ENCODE peak calls at places on chromosomes 6 and 20, in four cellular contexts. A, O, L and I are unnamed samples.

GRCh38 chr6:12249516-12250394 is 40.4 kb upstream of the EDN1 start:
- DNase-seq in O (no peak), A (no peak), L (no peak), I (no peak)

GRCh38 chr6:111157412-111157811 is 70.1 kb downstream of the SLC16A10 start:
- DNase-seq in A (no peak), O (no peak), L (no peak), I (no peak)

GRCh38 chr6:3568396-3569082 is 111.7 kb upstream of the SLC22A23 start:
- DNase-seq in L (no peak), O (peak; percentile 40), A (no peak), I (peak; percentile 5)

GRCh38 chr6:143449731-143450452 is 603 bp downstream of the ADAT2 start:
- DNase-seq in A (peak; percentile 26), L (no peak), O (peak; percentile 54), I (no peak)

GRCh38 chr6:160198577-160199211 is 59.9 kb downstream of the SLC22A2 start:
- DNase-seq in A (no peak), O (peak; percentile 14), L (no peak), I (peak; percentile 30)

GRCh38 chr20:19593762-19594161 is 164.3 kb upstream of the RIN2 start:
- DNase-seq in L (no peak), A (no peak), O (no peak), I (no peak)

GRCh38 chr6:31838968-31839367 is 11.4 kb downstream of the HSPA1B start:
- DNase-seq in O (no peak), A (no peak), L (no peak), I (no peak)

GRCh38 chr20:17664025-17664638 is 17.9 kb downstream of the RRBP1 start:
- DNase-seq in A (no peak), L (no peak), O (no peak), I (no peak)

GRCh38 chr6:158977373-158977772 is 22.6 kb downstream of the RSPH3 start:
- DNase-seq in O (no peak), L (no peak), A (no peak), I (no peak)

GRCh38 chr6:170057034-170057734 is 233.7 kb downstream of the DLL1 start:
- DNase-seq in L (no peak), A (no peak), O (no peak), I (no peak)

GRCh38 chr6:110590821-110591351 is 114.5 kb upstream of the SLC22A16 start:
- DNase-seq in L (no peak), A (no peak), O (no peak), I (no peak)

GRCh38 chr6:122322824-122323223 is 76.6 kb upstream of the HSF2 start:
- DNase-seq in A (no peak), L (no peak), O (no peak), I (no peak)

GRCh38 chr6:146850981-146851380 is 252.2 kb downstream of the ADGB start:
- DNase-seq in O (no peak), L (no peak), A (no peak), I (no peak)

GRCh38 chr6:146851837-146852236 is 253.1 kb downstream of the ADGB start:
- DNase-seq in O (no peak), A (no peak), L (no peak), I (no peak)

GRCh38 chr6:146847426-146847825 is 248.7 kb downstream of the ADGB start:
- DNase-seq in O (no peak), A (no peak), L (no peak), I (no peak)

GRCh38 chr6:146855889-146856288 is 257.1 kb downstream of the ADGB start:
- DNase-seq in A (no peak), L (no peak), O (no peak), I (no peak)

GRCh38 chr6:146850238-146850896 is 251.6 kb downstream of the ADGB start:
- DNase-seq in O (no peak), L (no peak), A (no peak), I (no peak)
- TF ChIP-seq PHF8 in O (no peak), L (no peak), A (no peak), I (no peak)

GRCh38 chr6:99590728-99591672 is 15.6 kb upstream of the PRDM13 start:
- DNase-seq in L (no peak), A (no peak), O (no peak), I (no peak)
- TF ChIP-seq PHF8 in L (no peak), A (no peak), O (no peak), I (no peak)

DNA sequence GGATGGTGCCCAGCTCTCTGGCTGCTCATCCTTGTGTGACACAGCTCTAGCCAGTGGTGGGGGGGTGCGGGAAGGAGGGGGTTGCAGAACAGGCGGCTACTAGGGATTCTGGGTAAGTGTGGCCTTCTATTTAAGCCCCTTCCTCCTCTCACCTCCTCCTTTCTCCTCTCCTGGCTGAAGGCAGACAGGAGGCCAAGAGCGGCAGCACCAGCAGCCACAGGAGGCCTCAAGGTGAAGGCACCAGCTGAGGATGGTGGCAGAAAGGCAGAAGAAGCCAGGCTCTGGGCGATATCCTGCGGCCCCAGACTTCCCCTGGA is 430.2 kb downstream of the PREX1 start:
- DNase-seq in O (no peak), L (no peak), A (no peak), I (no peak)
- TF ChIP-seq PHF8 in O (no peak), L (no peak), A (no peak), I (no peak)

DNA sequence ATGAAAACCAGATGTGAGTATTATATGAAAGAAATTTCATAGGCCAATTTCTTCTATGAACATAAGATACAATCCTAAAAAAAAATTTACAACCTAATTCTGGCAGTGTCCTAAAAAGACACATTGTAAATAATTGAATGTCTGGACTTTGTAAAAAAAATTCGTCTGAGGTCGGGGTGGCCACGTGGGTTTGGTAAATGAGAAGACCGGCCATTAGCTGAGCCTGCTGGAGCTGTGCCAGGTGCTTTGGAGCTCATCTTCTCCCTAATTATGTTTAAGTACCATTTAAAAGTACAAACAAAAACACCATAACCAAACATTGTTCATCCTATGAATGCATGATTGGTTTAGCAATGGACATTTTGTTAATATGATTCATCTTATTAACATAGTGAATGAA is 26.7 kb downstream of the DACT2 start:
- DNase-seq in A (no peak), L (no peak), O (no peak), I (no peak)
- TF ChIP-seq PHF8 in A (no peak), L (no peak), O (no peak), I (no peak)

GRCh38 chr20:57514273-57514751 is 10.6 kb downstream of the CTCFL start:
- DNase-seq in O (peak; percentile 73), A (peak; percentile 41), L (no peak), I (peak; percentile 68)
- TF ChIP-seq PHF8 in O (peak; percentile 32), A (no peak), L (no peak), I (no peak)

GRCh38 chr20:61385731-61386130 is 133.7 kb downstream of the CDH4 start:
- DNase-seq in L (no peak), A (no peak), O (no peak), I (no peak)

GRCh38 chr20:61387961-61388360 is 135.9 kb downstream of the CDH4 start:
- DNase-seq in A (no peak), O (no peak), L (no peak), I (no peak)

GRCh38 chr20:61385316-61385715 is 133.3 kb downstream of the CDH4 start:
- DNase-seq in A (no peak), O (no peak), L (no peak), I (no peak)

GRCh38 chr20:61389077-61389476 is 137.0 kb downstream of the CDH4 start:
- DNase-seq in O (no peak), L (no peak), A (no peak), I (no peak)

DNA sequence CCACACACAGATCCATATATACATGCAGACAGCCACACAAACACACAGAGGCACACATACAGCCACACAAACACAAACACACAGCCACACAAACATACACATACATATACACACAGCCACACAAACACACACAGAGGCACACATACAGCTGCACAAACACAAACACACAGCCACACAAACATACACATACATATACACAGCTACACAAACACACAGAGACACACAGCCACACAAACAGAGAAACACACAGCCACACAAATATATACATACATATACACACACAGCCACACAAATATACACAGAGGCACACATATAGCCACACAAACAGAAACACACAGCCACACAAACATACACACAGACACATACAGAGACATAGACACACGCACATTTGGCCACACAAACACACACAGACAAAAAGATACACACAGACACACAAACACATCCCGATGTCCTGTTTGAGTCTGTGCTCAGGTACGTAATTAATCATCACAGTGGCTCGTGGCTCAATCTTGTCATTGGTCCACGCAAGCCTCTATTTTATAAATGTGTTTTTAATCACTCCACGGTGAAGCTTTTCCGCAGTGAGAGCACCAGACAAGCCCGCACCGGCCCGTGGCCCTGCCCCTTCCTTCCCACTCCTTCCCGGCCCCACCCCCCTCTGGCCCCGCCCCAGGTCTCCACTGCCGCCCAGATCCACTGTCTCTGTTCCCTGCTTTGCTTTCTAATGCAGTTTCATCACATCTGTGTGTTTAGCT is 135.3 kb downstream of the CDH4 start:
- DNase-seq in A (peak; percentile 62), L (no peak), O (no peak), I (peak; percentile 22)
- TF ChIP-seq PHF8 in A (no peak), L (no peak), O (no peak), I (no peak)

GRCh38 chr20:4325548-4326187 is 310.3 kb upstream of the RNF24 start:
- DNase-seq in A (no peak), L (no peak), O (no peak), I (no peak)
- TF ChIP-seq PHF8 in A (no peak), L (no peak), O (no peak), I (no peak)

GRCh38 chr20:55253765-55254164 is 751.6 kb downstream of the CBLN4 start:
- DNase-seq in L (no peak), O (no peak), A (no peak), I (no peak)
- TF ChIP-seq PHF8 in L (no peak), O (no peak), A (no peak), I (no peak)

GRCh38 chr6:37480118-37480736 is 19.5 kb downstream of the CCDC167 start:
- DNase-seq in O (no peak), L (no peak), A (no peak), I (no peak)
- TF ChIP-seq PHF8 in O (no peak), L (no peak), A (no peak), I (no peak)

DNA sequence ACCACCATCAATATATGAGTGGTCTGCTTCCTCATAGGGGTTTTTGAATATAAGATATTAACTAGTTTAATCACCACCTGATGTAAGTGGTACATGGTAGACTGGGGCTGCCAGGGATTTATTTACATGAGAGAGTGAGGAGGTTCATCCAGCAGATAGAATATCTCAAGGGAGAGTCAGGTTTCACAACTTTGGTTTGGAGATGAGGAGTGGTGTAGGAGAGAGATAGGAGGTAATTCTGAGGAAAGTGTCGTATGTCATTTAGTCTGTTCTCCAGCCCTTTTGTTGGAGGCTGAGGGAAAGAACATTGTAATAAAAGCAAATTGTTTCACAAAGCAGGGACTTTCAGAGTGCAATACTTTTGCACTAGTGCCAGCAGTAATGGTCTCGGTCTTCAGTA is 16.8 kb downstream of the L3MBTL3 start:
- DNase-seq in L (no peak), O (no peak), A (no peak), I (no peak)
- TF ChIP-seq PHF8 in L (no peak), O (no peak), A (no peak), I (no peak)